ENCODE peak calls at places on chromosomes 7 and 10, in eight cellular contexts. I, L, T, J, E, H, Z and R are unnamed samples.

GRCh38 chr10:12742776-12743175 is 258.7 kb downstream of the CCDC3 start:
- DNase-seq in Z (no peak), J (no peak), L (no peak), E (no peak), I (no peak), H (no peak), T (peak; percentile 9), R (no peak)

GRCh38 chr10:93958834-93959233 is 34.9 kb upstream of the PLCE1 start:
- DNase-seq in L (no peak), I (no peak), J (no peak), Z (no peak), E (no peak), H (no peak), T (no peak), R (no peak)

GRCh38 chr7:101466871-101467270 is 104.2 kb downstream of the COL26A1 start:
- DNase-seq in T (no peak), I (no peak), H (no peak), Z (no peak), L (no peak), J (no peak), E (peak; percentile 28), R (peak; percentile 43)

GRCh38 chr10:96794786-96795733 is 37.0 kb upstream of the LCOR start:
- DNase-seq in L (peak; percentile 46), E (no peak), J (no peak), H (no peak), Z (no peak), T (no peak), I (no peak), R (no peak)

GRCh38 chr7:44240983-44241510 is 40.3 kb downstream of the YKT6 start:
- DNase-seq in E (peak; percentile 89), L (peak; percentile 92), Z (peak; percentile 64), T (peak; percentile 90), H (peak; percentile 53), I (peak; percentile 52), J (peak; percentile 71), R (peak; percentile 85)

GRCh38 chr7:80060218-80060806 is 74.3 kb upstream of the GNAI1 start:
- DNase-seq in H (no peak), L (no peak), T (peak; percentile 73), Z (no peak), E (no peak), I (peak; percentile 61), J (peak; percentile 72), R (peak; percentile 60)

GRCh38 chr10:75395171-75395954 is 6.2 kb downstream of the ZNF503 start:
- DNase-seq in I (no peak), L (peak; percentile 89), E (peak; percentile 86), T (no peak), J (no peak), H (no peak), Z (no peak), R (no peak)

GRCh38 chr7:55260171-55260570 is 105.0 kb upstream of the LANCL2 start:
- DNase-seq in E (no peak), H (no peak), Z (no peak), T (no peak), J (no peak), L (no peak), I (no peak), R (no peak)

GRCh38 chr7:44727346-44728262 is 21.0 kb upstream of the ZMIZ2 start:
- DNase-seq in E (peak; percentile 69), J (no peak), Z (no peak), I (no peak), H (no peak), T (no peak), L (no peak), R (no peak)

GRCh38 chr7:70415179-70415972 is 716.6 kb upstream of the GALNT17 start:
- DNase-seq in T (peak; percentile 38), E (no peak), I (no peak), H (no peak), J (no peak), Z (no peak), L (peak; percentile 14), R (no peak)

GRCh38 chr7:98105942-98106544 is 619 bp upstream of the LMTK2 start:
- DNase-seq in Z (peak; percentile 29), E (no peak), J (no peak), L (no peak), T (peak; percentile 13), H (no peak), I (peak; percentile 11), R (no peak)

GRCh38 chr10:115093286-115093775 is at the start of gene ATRNL1:
- DNase-seq in J (peak; percentile 77), H (no peak), E (peak; percentile 69), I (peak; percentile 59), Z (no peak), T (no peak), L (peak; percentile 89), R (peak; percentile 36)

GRCh38 chr7:144869072-144869471 is 33.2 kb upstream of the TPK1 start:
- DNase-seq in E (no peak), J (no peak), T (no peak), H (no peak), I (no peak), Z (no peak), L (no peak), R (no peak)

GRCh38 chr7:140314571-140315480 is 83.5 kb downstream of the SLC37A3 start:
- DNase-seq in J (no peak), L (no peak), H (peak; percentile 9), Z (no peak), E (no peak), I (no peak), T (no peak), R (no peak)

GRCh38 chr10:6840093-6840763 is 260.2 kb upstream of the PRKCQ start:
- DNase-seq in T (no peak), J (no peak), I (no peak), H (no peak), Z (no peak), L (no peak), E (no peak), R (no peak)

GRCh38 chr7:29289156-29290021 is 94.8 kb downstream of the CHN2 start:
- DNase-seq in T (peak; percentile 95), I (peak; percentile 87), L (no peak), J (no peak), E (no peak), Z (no peak), H (peak; percentile 62), R (peak; percentile 79)

GRCh38 chr10:99411546-99411945 is 18.9 kb downstream of the GOT1 start:
- DNase-seq in E (no peak), I (no peak), J (no peak), H (no peak), L (no peak), Z (no peak), T (no peak), R (no peak)

GRCh38 chr7:44087914-44088838 is 5.8 kb upstream of the POLM start:
- DNase-seq in H (peak; percentile 67), E (peak; percentile 94), T (no peak), I (no peak), L (no peak), J (no peak), Z (no peak), R (no peak)

GRCh38 chr10:85993840-85994507 is 372.6 kb downstream of the GRID1 start:
- DNase-seq in E (no peak), Z (no peak), T (no peak), I (no peak), J (no peak), H (no peak), L (no peak), R (no peak)